ENCODE peak calls at places on chromosomes 6 and 20, in eight cellular contexts. F is tibial nerve; L is colonic mucosa; A is lower lobe of right lung; M is CD8-positive, alpha-beta T cell; O is HCT116; K is transverse colon; D is GM23248. B is an unnamed sample. For H3K9me3, the result is how much of the 10 kb centered on the place peaks cover.

GRCh38 chr6:27811383-27811782 is 100.8 kb downstream of the OR2B2 start:
- DNase-seq in M (no peak), A (no peak), O (no peak), K (no peak), D (no peak), F (no peak), L (no peak), B (no peak)

GRCh38 chr6:130858498-130859160 is 31.4 kb downstream of the SMLR1 start:
- DNase-seq in F (no peak), K (no peak), M (no peak), D (no peak), L (no peak), O (no peak), A (no peak), B (no peak)

GRCh38 chr6:39266782-39267355 is 37.6 kb upstream of the KCNK5 start:
- DNase-seq in O (no peak), L (no peak), D (no peak), F (no peak), A (no peak), K (no peak), M (no peak), B (no peak)

GRCh38 chr6:157831424-157832249 is 8.6 kb downstream of the SNX9 start:
- DNase-seq in F (no peak), K (no peak), D (no peak), L (no peak), A (no peak), M (no peak), O (no peak), B (no peak)

GRCh38 chr6:28160233-28160632 is 18.6 kb downstream of the ZKSCAN8 start:
- DNase-seq in F (no peak), L (no peak), M (no peak), D (no peak), O (no peak), K (no peak), A (no peak), B (no peak)

GRCh38 chr6:35302604-35303218 is 5.1 kb downstream of the DEF6 start:
- DNase-seq in O (peak), K (peak), M (peak), F (no peak), D (peak), L (peak), A (peak), B (peak)

GRCh38 chr6:109713097-109713496 is 22.0 kb downstream of the FIG4 start:
- DNase-seq in O (no peak), A (no peak), F (no peak), D (peak), M (no peak), K (no peak), L (no peak), B (no peak)

GRCh38 chr20:58715709-58716475 is 23.3 kb downstream of the NPEPL1 start:
- DNase-seq in A (no peak), L (peak), M (no peak), O (no peak), D (no peak), F (no peak), K (no peak), B (no peak)

GRCh38 chr20:20432618-20433286 is 64.8 kb downstream of the INSM1 start:
- DNase-seq in L (no peak), M (no peak), A (no peak), F (no peak), K (no peak), D (no peak), O (no peak), B (no peak)

GRCh38 chr6:111810321-111811235 is 62.7 kb downstream of the FYN start:
- DNase-seq in D (no peak), L (no peak), M (no peak), A (no peak), K (no peak), O (no peak), F (no peak), B (peak)

GRCh38 chr6:154868143-154868594 is 126.9 kb upstream of the TIAM2 start:
- DNase-seq in K (no peak), A (no peak), O (peak), L (no peak), D (peak), F (no peak), M (no peak), B (no peak)

GRCh38 chr20:53643031-53643832 is 49.6 kb upstream of the ZNF217 start:
- DNase-seq in A (peak), M (peak), F (no peak), L (peak), K (peak), O (peak), D (peak), B (peak)

GRCh38 chr20:5785146-5785545 is 34.9 kb downstream of the SHLD1 start:
- DNase-seq in D (no peak), O (no peak), L (no peak), M (no peak), A (no peak), F (no peak), K (no peak), B (no peak)

GRCh38 chr20:23666189-23666588 is 22.6 kb downstream of the CST4 start:
- DNase-seq in O (no peak), L (no peak), D (no peak), A (no peak), F (no peak), M (no peak), K (no peak), B (no peak)

GRCh38 chr6:33390767-33391277 is 801 bp upstream of the KIFC1 start:
- DNase-seq in F (no peak), K (no peak), M (no peak), A (no peak), L (no peak), D (no peak), O (no peak), B (no peak)

GRCh38 chr20:61371501-61372150 is 119.6 kb downstream of the CDH4 start:
- DNase-seq in F (no peak), L (no peak), O (no peak), D (no peak), K (no peak), M (no peak), A (no peak), B (no peak)

GRCh38 chr6:128487055-128487454 is 33.3 kb downstream of the PTPRK start:
- DNase-seq in A (no peak), L (no peak), K (no peak), O (no peak), M (no peak), D (peak), F (no peak), B (no peak)

GRCh38 chr6:135095716-135096115 is 41.1 kb upstream of the HBS1L start:
- DNase-seq in A (no peak), M (no peak), L (no peak), K (no peak), F (no peak), O (no peak), D (no peak), B (no peak)

GRCh38 chr6:81997091-81997926 is 244.8 kb upstream of the TENT5A start:
- DNase-seq in D (peak), M (no peak), A (no peak), L (no peak), K (no peak), O (no peak), F (no peak), B (no peak)

GRCh38 chr20:56519551-56519950 is 5.0 kb upstream of the FAM209A start:
- DNase-seq in L (no peak), F (no peak), M (no peak), O (no peak), K (no peak), D (no peak), A (no peak), B (no peak)

GRCh38 chr6:37717836-37718251 is 20.2 kb upstream of the MDGA1 start:
- DNase-seq in D (peak), K (no peak), O (no peak), F (no peak), M (no peak), A (no peak), L (no peak), B (no peak)

GRCh38 chr20:815914-816606 is 17.5 kb upstream of the FAM110A start:
- DNase-seq in M (peak), L (peak), O (peak), F (peak), A (peak), D (peak), K (peak), B (peak)

GRCh38 chr6:129460151-129460550 is 249.8 kb downstream of the ARHGAP18 start:
- DNase-seq in O (no peak), A (no peak), M (no peak), K (no peak), D (no peak), L (no peak), F (no peak), B (no peak)

GRCh38 chr20:57457243-57457761 is 66.1 kb downstream of the RBM38 start:
- DNase-seq in M (no peak), A (no peak), D (peak), O (no peak), K (no peak), F (no peak), L (no peak), B (no peak)

GRCh38 chr20:34585019-34585418 is 26.5 kb downstream of the MAP1LC3A start:
- DNase-seq in L (no peak), F (no peak), O (no peak), A (no peak), K (no peak), M (no peak), D (no peak), B (no peak)

GRCh38 chr6:34104628-34105027 is 41.3 kb downstream of the GRM4 start:
- DNase-seq in A (no peak), M (no peak), O (no peak), L (no peak), F (no peak), K (no peak), D (no peak), B (no peak)

GRCh38 chr20:50038574-50038991 is 55.8 kb downstream of the SNAI1 start:
- DNase-seq in A (no peak), O (no peak), L (no peak), K (no peak), D (no peak), F (no peak), M (no peak), B (no peak)

GRCh38 chr20:3887870-3888614 is 1.1 kb upstream of the PANK2 start:
- DNase-seq in L (peak), F (no peak), A (no peak), K (peak), M (no peak), D (peak), O (peak), B (no peak)

GRCh38 chr6:14799928-14800327 is 445.9 kb upstream of the JARID2 start:
- DNase-seq in D (peak), A (peak), O (peak), K (peak), L (peak), M (no peak), F (peak), B (peak)

GRCh38 chr6:35058041-35058675 is 83.0 kb downstream of the TCP11 start:
- DNase-seq in M (no peak), D (peak), L (no peak), F (no peak), O (no peak), A (no peak), K (no peak), B (no peak)

GRCh38 chr6:45608252-45608911 is 230.6 kb upstream of the SUPT3H start:
- DNase-seq in K (no peak), O (no peak), M (no peak), L (no peak), A (no peak), F (no peak), D (peak), B (no peak)

GRCh38 chr20:34532320-34532719 is 16.1 kb downstream of the DYNLRB1 start:
- DNase-seq in M (no peak), L (no peak), F (no peak), A (no peak), D (no peak), O (no peak), K (no peak), B (no peak)

GRCh38 chr6:112595201-112595600 is 248.1 kb downstream of the RFPL4B start:
- DNase-seq in F (no peak), O (no peak), D (no peak), K (no peak), L (no peak), M (no peak), A (no peak), B (no peak)

GRCh38 chr6:142055219-142055618 is 77.5 kb upstream of the GJE1 start:
- DNase-seq in F (no peak), M (no peak), D (no peak), L (no peak), A (no peak), O (no peak), K (no peak), B (no peak)
- H3K4me3 ChIP-seq in F (no peak), M (no peak), D (no peak), L (no peak), A (no peak), O (no peak), K (no peak), B (no peak)

GRCh38 chr6:123091896-123092271 is 95.8 kb downstream of the CLVS2 start:
- DNase-seq in L (no peak), A (no peak), O (no peak), K (no peak), F (no peak), M (no peak), D (no peak), B (no peak)
- H3K9me3 ChIP-seq in L (under half), A (under half), O (under half), K (under half), F (under half), M (under half), D (under half), B (under half)

GRCh38 chr6:138544521-138544920 is 45.2 kb upstream of the NHSL1 start:
- DNase-seq in K (no peak), L (no peak), M (no peak), F (no peak), D (no peak), O (no peak), A (no peak), B (no peak)
- H3K4me3 ChIP-seq in K (no peak), L (no peak), M (no peak), F (peak), D (peak), O (no peak), A (peak), B (no peak)

DNA sequence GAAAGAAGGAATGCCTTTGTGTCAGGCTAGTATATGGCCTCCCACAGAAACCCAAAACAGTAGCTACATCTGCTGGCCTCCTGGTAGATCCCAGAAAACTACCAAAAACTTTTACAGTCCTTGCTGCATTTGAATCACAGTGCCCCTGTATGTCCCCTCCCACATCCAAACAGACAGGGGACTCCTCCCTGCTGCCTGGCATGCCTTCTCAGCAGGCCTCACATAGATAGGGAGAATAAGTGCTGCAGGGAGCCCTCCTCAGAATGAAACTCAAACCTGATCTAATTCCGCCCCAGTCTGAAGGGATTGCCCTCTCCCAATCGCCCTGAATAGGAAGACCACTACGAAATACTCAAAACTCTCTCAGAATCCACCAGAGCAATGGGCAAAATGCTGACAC is 14.1 kb upstream of the DEFB116 start:
- DNase-seq in D (no peak), A (no peak), M (no peak), O (no peak), L (no peak), K (no peak), F (no peak), B (no peak)
- H3K9me3 ChIP-seq in D (under half), A (under half), M (under half), O (under half), L (under half), K (under half), F (under half), B (under half)

GRCh38 chr6:148700047-148700712 is 46.6 kb upstream of the UST start:
- DNase-seq in M (no peak), L (no peak), K (no peak), A (no peak), D (peak), F (no peak), O (no peak), B (no peak)
- H3K4me3 ChIP-seq in M (no peak), L (peak), K (peak), A (peak), D (peak), F (peak), O (no peak), B (peak)

DNA sequence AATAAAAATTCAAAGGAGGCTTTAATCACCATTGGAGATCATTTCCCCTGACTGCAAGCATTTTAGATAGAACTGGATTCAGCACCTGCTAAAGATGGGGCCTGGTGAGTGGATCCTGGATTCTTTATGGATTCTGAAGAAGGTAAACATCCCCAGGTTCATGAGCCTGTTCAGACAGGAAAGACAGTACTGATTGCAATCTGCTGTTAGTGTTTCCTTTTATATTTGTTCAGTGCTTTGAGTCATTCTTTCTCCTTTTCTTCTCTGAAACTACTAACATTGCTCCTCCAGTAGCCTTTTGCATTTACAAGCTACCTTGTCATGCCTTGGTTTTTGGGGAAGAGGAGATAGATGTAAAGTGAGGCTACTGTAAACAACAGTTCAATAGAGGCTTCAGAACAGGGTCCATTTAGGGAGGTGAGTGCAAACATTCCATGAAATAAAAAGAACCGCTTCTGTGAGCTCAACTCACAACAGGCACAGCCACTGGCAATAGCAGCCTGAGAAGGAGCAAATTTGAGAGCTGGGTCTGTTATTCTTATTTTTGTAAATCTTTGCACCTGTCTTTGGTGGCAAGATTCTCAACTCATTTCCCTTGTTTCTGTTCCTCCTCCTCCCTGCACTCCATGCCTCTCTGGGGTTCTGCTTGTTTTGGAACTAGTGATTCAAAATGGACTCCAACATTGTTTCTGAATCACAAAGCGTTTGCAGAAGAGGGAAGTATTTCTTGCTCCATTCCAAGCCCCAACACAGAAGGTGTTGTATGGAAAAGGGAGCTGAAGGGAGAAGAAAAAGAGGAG is 66.5 kb upstream of the PRL start:
- DNase-seq in O (no peak), D (no peak), A (no peak), K (no peak), F (no peak), M (no peak), L (no peak), B (no peak)
- H3K9me3 ChIP-seq in O (under half), D (under half), A (under half), K (under half), F (under half), M (under half), L (under half), B (under half)

GRCh38 chr20:9506337-9506821 is 8.0 kb upstream of the LAMP5 start:
- DNase-seq in O (no peak), L (no peak), K (no peak), M (no peak), A (peak), F (no peak), D (no peak), B (no peak)
- H3K4me3 ChIP-seq in O (no peak), L (no peak), K (no peak), M (no peak), A (peak), F (peak), D (no peak), B (no peak)

GRCh38 chr6:164812706-164813105 is 496.7 kb downstream of the C6orf118 start:
- DNase-seq in A (no peak), M (no peak), K (no peak), O (no peak), L (no peak), D (no peak), F (no peak), B (no peak)
- H3K9me3 ChIP-seq in A (under half), M (under half), K (under half), O (under half), L (under half), D (under half), F (under half), B (under half)

DNA sequence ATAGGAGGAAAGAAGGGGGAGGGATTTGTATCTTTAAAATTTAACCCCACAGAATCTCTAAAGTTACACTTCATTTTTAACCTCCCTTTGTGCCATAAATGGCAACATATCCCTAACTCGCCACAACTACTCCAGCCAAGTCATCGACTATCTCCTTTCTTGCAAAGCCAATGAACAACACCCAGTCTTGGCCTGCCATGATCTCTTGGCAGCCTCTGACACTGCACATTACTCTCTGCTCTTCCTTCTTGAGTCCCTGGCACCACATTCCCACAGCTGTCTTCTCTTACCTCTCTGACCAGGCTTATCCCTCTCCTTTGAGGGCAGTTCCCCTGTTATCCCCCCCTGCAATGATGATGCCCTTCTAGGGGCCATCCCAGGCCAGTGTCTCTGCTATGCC is 42.5 kb downstream of the MBOAT1 start:
- DNase-seq in D (no peak), L (no peak), F (no peak), A (no peak), O (no peak), M (no peak), K (no peak), B (no peak)
- H3K4me3 ChIP-seq in D (peak), L (no peak), F (no peak), A (no peak), O (no peak), M (no peak), K (no peak), B (no peak)

DNA sequence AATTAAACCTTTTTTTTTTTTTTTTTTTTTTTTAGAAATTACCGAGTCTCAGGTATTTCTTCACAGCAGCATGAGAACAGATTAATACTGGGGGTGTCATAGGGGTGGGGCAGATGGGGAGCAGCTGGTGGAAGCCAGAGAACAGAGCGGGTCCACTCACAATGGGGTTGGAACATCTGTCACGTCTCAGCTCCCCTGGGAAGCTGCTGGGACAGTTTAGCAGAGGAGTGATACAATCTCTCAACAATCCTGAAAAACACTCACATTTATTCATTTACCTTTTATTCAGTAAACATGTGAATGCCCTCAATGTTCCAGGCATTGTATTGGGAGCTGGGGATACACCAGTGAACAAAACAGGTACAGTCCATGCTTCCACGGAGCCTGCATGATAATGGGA is 162.2 kb downstream of the SMOC2 start:
- DNase-seq in A (no peak), K (no peak), O (no peak), M (no peak), L (no peak), F (no peak), D (no peak), B (no peak)
- H3K9me3 ChIP-seq in A (under half), K (under half), O (under half), M (under half), L (under half), F (under half), D (under half), B (under half)